ENCODE peak calls at places on chromosomes 6 and 20, in eight cellular contexts. O is tibial artery, X is GM23338, Y is Panc1, C is colonic mucosa, I is uterus, G is psoas muscle, L is right cardiac atrium. T is an unnamed sample.

GRCh38 chr6:93419304-93420162 is at the start of gene EPHA7:
- DNase-seq in O (peak; percentile 93), X (peak; percentile 98), Y (peak; percentile 86), C (peak; percentile 90), I (peak; percentile 97), G (peak; percentile 94), L (peak; percentile 92), T (peak; percentile 90)

GRCh38 chr20:18443841-18444240 is 23.0 kb downstream of the DZANK1 start:
- DNase-seq in O (no peak), X (no peak), Y (no peak), C (no peak), I (no peak), G (no peak), L (no peak), T (no peak)

GRCh38 chr6:16964553-16965499 is 137.0 kb upstream of the STMND1 start:
- DNase-seq in O (peak; percentile 82), X (peak; percentile 88), Y (peak; percentile 48), C (peak; percentile 65), I (peak; percentile 72), G (peak; percentile 81), L (peak; percentile 57), T (peak; percentile 64)

GRCh38 chr20:53253668-53254067 is 281.5 kb downstream of the TSHZ2 start:
- DNase-seq in O (no peak), X (no peak), Y (no peak), C (no peak), I (no peak), G (no peak), L (no peak), T (no peak)

GRCh38 chr6:136138003-136138402 is 112.1 kb downstream of the MTFR2 start:
- DNase-seq in O (no peak), X (no peak), Y (no peak), C (no peak), I (no peak), G (no peak), L (no peak), T (no peak)

GRCh38 chr20:539848-540247 is 3.7 kb downstream of the CSNK2A1 start:
- DNase-seq in O (no peak), X (peak; percentile 63), Y (no peak), C (peak; percentile 29), I (no peak), G (no peak), L (no peak), T (no peak)

GRCh38 chr6:9523462-9523861 is 891.4 kb downstream of the TFAP2A start:
- DNase-seq in O (no peak), X (no peak), Y (no peak), C (no peak), I (no peak), G (no peak), L (no peak), T (no peak)

GRCh38 chr6:140572129-140572528 is 1197.7 kb upstream of the CITED2 start:
- DNase-seq in O (no peak), X (no peak), Y (peak; percentile 38), C (no peak), I (no peak), G (no peak), L (no peak), T (no peak)

GRCh38 chr6:15369838-15370237 is 124.0 kb downstream of the JARID2 start:
- DNase-seq in O (no peak), X (no peak), Y (no peak), C (no peak), I (no peak), G (no peak), L (no peak), T (no peak)

GRCh38 chr6:20464847-20465246 is 63.2 kb downstream of the E2F3 start:
- DNase-seq in O (no peak), X (no peak), Y (no peak), C (no peak), I (no peak), G (no peak), L (no peak), T (no peak)

GRCh38 chr6:22149501-22150490 is 147.0 kb downstream of the PRL start:
- DNase-seq in O (no peak), X (no peak), Y (no peak), C (no peak), I (no peak), G (no peak), L (no peak), T (no peak)

GRCh38 chr6:159473435-159473834 is 219.6 kb downstream of the SOD2 start:
- DNase-seq in O (no peak), X (no peak), Y (no peak), C (no peak), I (no peak), G (no peak), L (no peak), T (no peak)

GRCh38 chr6:132683543-132683942 is 24.6 kb upstream of the TAAR1 start:
- DNase-seq in O (no peak), X (no peak), Y (no peak), C (no peak), I (no peak), G (no peak), L (no peak), T (no peak)

GRCh38 chr6:54981647-54982046 is 135.1 kb downstream of the FAM83B start:
- DNase-seq in O (no peak), X (no peak), Y (no peak), C (no peak), I (no peak), G (no peak), L (no peak), T (no peak)

GRCh38 chr6:43455034-43455747 is at the start of gene DLK2:
- DNase-seq in O (no peak), X (peak; percentile 40), Y (no peak), C (no peak), I (no peak), G (no peak), L (no peak), T (no peak)

GRCh38 chr6:154367333-154367732 is 10.7 kb upstream of the IPCEF1 start:
- DNase-seq in O (no peak), X (no peak), Y (no peak), C (no peak), I (no peak), G (no peak), L (no peak), T (no peak)
- H3K4me3 ChIP-seq in O (no peak overlapping the region), X (no peak overlapping the region), Y (no peak overlapping the region), C (no peak overlapping the region), I (no peak overlapping the region), G (no peak overlapping the region), L (no peak overlapping the region), T (no peak overlapping the region)

GRCh38 chr20:56194042-56194441 is 54.5 kb upstream of the MC3R start:
- DNase-seq in O (no peak), X (no peak), Y (no peak), C (no peak), I (no peak), G (no peak), L (no peak), T (no peak)
- H3K4me1 ChIP-seq in O (no peaks in the 10 kb centered on the region), X (no peaks in the 10 kb centered on the region), Y (no peaks in the 10 kb centered on the region), C (no peaks in the 10 kb centered on the region), I (no peaks in the 10 kb centered on the region), G (no peaks in the 10 kb centered on the region), L (no peaks in the 10 kb centered on the region), T (no peaks in the 10 kb centered on the region)

GRCh38 chr20:4835244-4836177 is 113.8 kb downstream of the PRND start:
- DNase-seq in O (peak; percentile 80), X (no peak), Y (no peak), C (peak; percentile 37), I (peak; percentile 86), G (peak; percentile 75), L (peak; percentile 76), T (peak; percentile 71)

GRCh38 chr20:4836935-4837334 is 115.2 kb downstream of the PRND start:
- DNase-seq in O (peak; percentile 57), X (no peak), Y (no peak), C (no peak), I (peak; percentile 44), G (no peak), L (no peak), T (no peak)

GRCh38 chr20:4836473-4836872 is 114.8 kb downstream of the PRND start:
- DNase-seq in O (no peak), X (no peak), Y (no peak), C (no peak), I (no peak), G (no peak), L (no peak), T (no peak)

GRCh38 chr20:4840831-4841230 is 119.1 kb downstream of the PRND start:
- DNase-seq in O (no peak), X (no peak), Y (no peak), C (no peak), I (no peak), G (no peak), L (no peak), T (no peak)

DNA sequence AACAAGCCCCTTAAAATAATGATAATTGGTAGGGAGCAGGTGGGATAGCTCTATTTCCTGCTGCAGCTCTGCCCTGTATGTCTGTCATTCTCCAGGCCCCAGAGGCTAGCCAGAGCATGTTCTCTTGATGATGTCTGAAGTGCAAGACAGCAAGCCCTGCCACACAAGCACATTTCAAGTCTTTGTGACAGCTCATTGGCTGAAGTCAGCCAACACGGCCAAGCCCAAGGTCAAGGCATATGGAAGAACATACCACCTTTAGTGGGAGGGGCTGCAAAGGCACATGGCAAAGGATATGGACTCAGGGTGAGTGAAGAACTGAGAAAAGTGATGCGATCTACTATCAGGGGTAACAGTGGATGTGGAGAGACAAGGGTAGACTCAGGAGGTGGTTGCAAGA is 116.1 kb downstream of the PRND start:
- DNase-seq in O (no peak), X (no peak), Y (no peak), C (no peak), I (no peak), G (no peak), L (no peak), T (no peak)
- H3K4me3 ChIP-seq in O (no peak overlapping the region), X (no peak overlapping the region), Y (no peak overlapping the region), C (no peak overlapping the region), I (no peak overlapping the region), G (no peak overlapping the region), L (no peak overlapping the region), T (no peak overlapping the region)

DNA sequence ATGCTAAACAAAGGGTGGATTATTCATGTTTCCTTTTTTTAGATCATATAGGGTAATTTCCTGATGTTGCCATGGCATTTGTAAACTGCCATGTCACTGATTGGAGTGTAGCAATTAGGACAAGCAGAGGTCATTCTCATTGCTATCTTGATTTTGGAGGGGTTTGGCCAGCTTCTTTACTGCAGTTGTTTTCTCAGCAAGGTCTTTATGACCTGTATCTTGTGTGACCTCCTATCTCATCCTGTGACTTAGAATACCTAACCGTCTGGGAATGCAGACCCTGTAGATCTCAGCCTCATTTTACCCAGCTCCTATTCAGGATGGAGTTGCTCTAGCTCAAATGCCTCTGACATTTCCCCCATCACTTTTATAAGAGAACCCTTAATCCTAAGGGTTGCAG is 53.6 kb downstream of the CDS2 start:
- DNase-seq in O (no peak), X (no peak), Y (no peak), C (no peak), I (no peak), G (no peak), L (no peak), T (no peak)
- H3K4me1 ChIP-seq in O (no peaks in the 10 kb centered on the region), X (peaks cover 28% of the 10 kb centered on the region), Y (no peaks in the 10 kb centered on the region), C (no peaks in the 10 kb centered on the region), I (peaks cover 6% of the 10 kb centered on the region), G (peaks cover 8% of the 10 kb centered on the region), L (peaks cover 6% of the 10 kb centered on the region), T (peaks cover 7% of the 10 kb centered on the region)

T was measured in mucosa of descending colon.